ENCODE peak calls at places on chromosome 6, in seven cellular contexts. I is skeletal muscle cell, W is body of pancreas, H is right cardiac atrium, O is foreskin fibroblast, D is adrenal gland, E is SK-N-SH. U is an unnamed sample.

GRCh38 chr6:137808191-137808590 is 58.9 kb upstream of the TNFAIP3 start:
- DNase-seq in W (no peak), O (peak; percentile 82), D (no peak), I (peak; percentile 53), H (no peak), E (no peak), U (no peak)

GRCh38 chr6:167528239-167528638 is 203.4 kb downstream of the TTLL2 start:
- DNase-seq in O (no peak), I (no peak), D (no peak), E (no peak), H (no peak), W (no peak), U (no peak)

GRCh38 chr6:159984268-159984786 is 15.4 kb downstream of the IGF2R start:
- DNase-seq in W (no peak), E (no peak), H (no peak), O (peak; percentile 77), I (peak; percentile 53), D (no peak), U (no peak)

GRCh38 chr6:34360556-34360955 is 31.9 kb downstream of the NUDT3 start:
- DNase-seq in I (peak; percentile 28), O (peak; percentile 48), D (no peak), W (no peak), E (no peak), H (no peak), U (no peak)

GRCh38 chr6:75205776-75206334 is at the start of gene COL12A1:
- DNase-seq in I (peak; percentile 99), O (peak; percentile 99), E (peak; percentile 32), H (peak; percentile 97), D (no peak), W (peak; percentile 78), U (peak; percentile 83)

GRCh38 chr6:159577564-159577963 is 115.5 kb downstream of the SOD2 start:
- DNase-seq in E (no peak), I (no peak), W (no peak), O (no peak), D (no peak), H (no peak), U (no peak)

GRCh38 chr6:11824986-11825385 is 46.4 kb upstream of the ADTRP start:
- DNase-seq in W (no peak), E (no peak), H (no peak), O (peak; percentile 12), I (no peak), D (no peak), U (no peak)

GRCh38 chr6:109024784-109025183 is 69.9 kb downstream of the SESN1 start:
- DNase-seq in E (no peak), D (no peak), O (peak; percentile 22), I (no peak), H (peak; percentile 63), W (no peak), U (no peak)

GRCh38 chr6:445571-446417 is 54.2 kb downstream of the IRF4 start:
- DNase-seq in H (no peak), O (no peak), W (no peak), E (no peak), D (no peak), I (no peak), U (no peak)

GRCh38 chr6:136599324-136600011 is 49.2 kb upstream of the MAP7 start:
- DNase-seq in E (no peak), D (peak; percentile 6), O (peak; percentile 52), H (no peak), I (no peak), W (no peak), U (no peak)

GRCh38 chr6:30717129-30717844 is at the start of gene MDC1:
- DNase-seq in O (peak; percentile 100), E (peak; percentile 91), D (peak; percentile 99), H (peak; percentile 100), I (peak; percentile 100), W (peak; percentile 100), U (peak; percentile 99)

GRCh38 chr6:107820571-107821261 is 3.4 kb downstream of the SCML4 start:
- DNase-seq in O (peak; percentile 36), W (peak; percentile 14), D (no peak), I (no peak), E (peak; percentile 37), H (peak; percentile 56), U (no peak)

GRCh38 chr6:30555428-30556005 is 772 bp downstream of the GNL1 start:
- DNase-seq in E (no peak), O (peak; percentile 66), D (peak; percentile 57), W (peak; percentile 27), H (peak; percentile 87), I (no peak), U (peak; percentile 55)

GRCh38 chr6:159056003-159056402 is 11.2 kb upstream of the TAGAP start:
- DNase-seq in D (no peak), H (no peak), E (no peak), W (no peak), I (no peak), O (no peak), U (no peak)

GRCh38 chr6:150273457-150274309 is 95.1 kb upstream of the IYD start:
- DNase-seq in I (no peak), E (no peak), H (no peak), W (no peak), D (no peak), O (no peak), U (no peak)

GRCh38 chr6:138546733-138547185 is 47.5 kb upstream of the NHSL1 start:
- DNase-seq in H (peak; percentile 34), W (no peak), E (no peak), O (no peak), I (no peak), D (no peak), U (no peak)

GRCh38 chr6:35945650-35946025 is 24.7 kb upstream of the SRPK1 start:
- DNase-seq in W (no peak), H (no peak), I (no peak), D (no peak), E (no peak), O (peak; percentile 66), U (no peak)

GRCh38 chr6:163837681-163838431 is 423.3 kb downstream of the QKI start:
- DNase-seq in H (peak; percentile 60), E (no peak), I (no peak), O (peak; percentile 16), W (no peak), D (no peak), U (no peak)

GRCh38 chr6:100944644-100945043 is 63.5 kb upstream of the ASCC3 start:
- DNase-seq in O (no peak), E (no peak), W (no peak), D (no peak), H (no peak), I (no peak), U (no peak)

GRCh38 chr6:36368921-36369880 is 18.3 kb downstream of the ETV7 start:
- DNase-seq in H (no peak), W (no peak), O (peak; percentile 74), I (peak; percentile 39), D (no peak), E (no peak), U (no peak)

GRCh38 chr6:13404115-13404891 is 76.0 kb upstream of the TBC1D7 start:
- DNase-seq in E (no peak), H (no peak), O (peak; percentile 56), D (no peak), W (no peak), I (no peak), U (no peak)

GRCh38 chr6:157088841-157089240 is 234.5 kb downstream of the TMEM242 start:
- DNase-seq in E (no peak), H (no peak), I (no peak), O (no peak), W (no peak), D (no peak), U (no peak)

GRCh38 chr6:80280258-80281010 is 174.0 kb downstream of the BCKDHB start:
- DNase-seq in H (no peak), W (no peak), I (no peak), O (peak; percentile 10), E (no peak), D (no peak), U (no peak)

GRCh38 chr6:40188931-40189330 is 254.7 kb upstream of the MOCS1 start:
- DNase-seq in O (no peak), W (no peak), E (no peak), I (no peak), D (no peak), H (no peak), U (no peak)

GRCh38 chr6:158014505-158015187 is 33.0 kb downstream of the SYNJ2 start:
- DNase-seq in E (no peak), I (no peak), H (no peak), D (no peak), W (no peak), O (peak; percentile 45), U (no peak)

DNA sequence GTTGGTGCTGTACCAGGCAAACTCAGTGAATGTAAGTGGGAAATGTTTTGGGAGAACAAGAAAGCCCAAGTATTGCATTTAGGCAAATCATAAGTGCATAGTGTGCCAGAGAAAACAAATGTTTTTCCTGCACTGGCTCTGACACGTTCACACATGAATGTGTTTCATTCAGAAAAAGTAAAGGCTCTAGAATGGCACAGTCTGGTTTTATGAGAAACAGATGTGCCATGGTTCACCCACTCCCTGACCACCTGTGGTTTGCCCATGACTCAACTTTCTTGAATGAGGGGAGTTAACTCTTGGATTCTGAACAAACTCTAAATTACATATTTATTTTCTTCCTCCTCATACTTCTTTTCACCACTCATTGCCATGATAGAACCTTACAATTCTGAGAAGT is 126.9 kb downstream of the KCNQ5 start:
- DNase-seq in E (no peak), I (peak; percentile 72), O (peak; percentile 94), H (no peak), D (no peak), W (no peak), U (no peak)
- H3K4me3 ChIP-seq in E (no peak overlapping the region), I (no peak overlapping the region), O (no peak overlapping the region), H (no peak overlapping the region), D (no peak overlapping the region), W (no peak overlapping the region), U (no peak overlapping the region)

GRCh38 chr6:83873869-83874268 is 14.4 kb downstream of the CYB5R4 start:
- DNase-seq in W (no peak), D (no peak), I (no peak), H (no peak), O (no peak), E (no peak), U (no peak)
- H3K4me3 ChIP-seq in W (no peak overlapping the region), D (no peak overlapping the region), I (no peak overlapping the region), H (no peak overlapping the region), O (no peak overlapping the region), E (no peak overlapping the region), U (no peak overlapping the region)

DNA sequence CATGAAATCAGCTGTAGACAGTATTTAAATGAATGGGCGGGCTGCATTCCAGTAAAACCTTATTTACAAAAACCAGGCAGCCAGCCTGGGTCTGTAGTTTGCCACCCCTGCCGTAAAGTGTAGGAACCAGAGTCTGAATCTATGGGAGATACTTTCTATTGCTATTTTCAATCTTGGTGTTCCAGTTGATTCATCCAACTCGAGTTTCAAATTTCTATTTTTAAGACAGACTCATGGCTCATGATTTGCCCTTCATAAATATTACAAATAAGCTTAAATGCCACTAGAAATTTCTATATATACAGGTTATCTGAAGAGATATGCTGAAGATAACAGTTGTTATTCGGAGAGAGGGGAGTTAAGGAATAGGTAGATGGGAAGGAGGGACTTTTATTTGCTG is 18.9 kb upstream of the ADGRF4 start:
- DNase-seq in D (no peak), E (no peak), W (no peak), O (no peak), H (no peak), I (no peak), U (no peak)
- H3K4me3 ChIP-seq in D (no peak overlapping the region), E (no peak overlapping the region), W (no peak overlapping the region), O (no peak overlapping the region), H (no peak overlapping the region), I (no peak overlapping the region), U (no peak overlapping the region)

DNA sequence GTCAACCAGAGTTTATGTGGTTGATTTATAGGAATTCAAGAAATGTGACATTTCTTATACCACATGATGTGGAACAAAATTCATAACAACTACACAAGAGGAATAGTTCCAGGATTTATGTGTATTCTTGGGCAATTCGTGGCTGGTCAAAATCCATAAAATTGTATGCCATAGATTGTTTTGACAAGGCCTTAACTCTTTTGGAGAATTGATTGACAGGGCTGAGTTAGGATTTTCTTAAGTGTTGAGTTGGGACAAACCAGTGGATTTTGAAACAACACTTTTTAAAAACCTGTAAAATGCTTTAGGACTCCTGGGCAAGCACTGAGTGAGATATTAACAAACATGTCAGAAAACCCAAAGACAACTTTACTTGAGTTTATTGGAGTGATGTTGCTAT is 19.5 kb upstream of the SLC2A12 start:
- DNase-seq in I (no peak), O (no peak), E (no peak), H (no peak), D (no peak), W (no peak), U (no peak)
- H3K4me3 ChIP-seq in I (no peak overlapping the region), O (no peak overlapping the region), E (no peak overlapping the region), H (no peak overlapping the region), D (no peak overlapping the region), W (no peak overlapping the region), U (no peak overlapping the region)

U was measured in transverse colon.